ENCODE peak calls at places on chromosome 22, in five cellular contexts. J, S, M, C and E are unnamed samples. For H3K4me1, the result is how much of the 10 kb centered on the place peaks cover.

GRCh38 chr22:29758068-29758622 is 8.7 kb downstream of the ZMAT5 start:
- DNase-seq in J (no peak), S (no peak), M (no peak), C (no peak), E (no peak)

GRCh38 chr22:29195118-29195963 is 10.4 kb upstream of the EMID1 start:
- DNase-seq in J (no peak), S (no peak), M (no peak), C (no peak), E (peak)

GRCh38 chr22:29339381-29340235 is 24.1 kb upstream of the RASL10A start:
- DNase-seq in J (no peak), S (no peak), M (no peak), C (no peak), E (no peak)

GRCh38 chr22:22458896-22459588 is 49.5 kb downstream of the ZNF280B start:
- DNase-seq in J (no peak), S (no peak), M (no peak), C (no peak), E (peak)

GRCh38 chr22:20671409-20672081 is 102.4 kb upstream of the SERPIND1 start:
- DNase-seq in J (no peak), S (no peak), M (no peak), C (no peak), E (no peak)

GRCh38 chr22:35301370-35301874 is 1.7 kb downstream of the TOM1 start:
- DNase-seq in J (peak), S (no peak), M (no peak), C (no peak), E (peak)

GRCh38 chr22:42283288-42284229 is 13.1 kb upstream of the TCF20 start:
- DNase-seq in J (no peak), S (no peak), M (peak), C (no peak), E (peak)

GRCh38 chr22:42642801-42643631 is 2.6 kb upstream of the ATP5MGL start:
- DNase-seq in J (no peak), S (no peak), M (no peak), C (no peak), E (no peak)

GRCh38 chr22:44538071-44538470 is 40.0 kb upstream of the RTL6 start:
- DNase-seq in J (peak), S (no peak), M (no peak), C (no peak), E (no peak)

GRCh38 chr22:31185056-31185455 is 25.1 kb downstream of the RNF185 start:
- DNase-seq in J (peak), S (no peak), M (no peak), C (no peak), E (no peak)

GRCh38 chr22:22168190-22168940 is 76.2 kb upstream of the VPREB1 start:
- DNase-seq in J (peak), S (peak), M (no peak), C (no peak), E (peak)

GRCh38 chr22:20268350-20269012 is 363 bp upstream of the RTN4R start:
- DNase-seq in J (peak), S (peak), M (peak), C (no peak), E (peak)

GRCh38 chr22:42983470-42983869 is 31.5 kb downstream of the PACSIN2 start:
- DNase-seq in J (no peak), S (no peak), M (no peak), C (no peak), E (no peak)

GRCh38 chr22:22817468-22818201 is 70.0 kb upstream of the IGLL5 start:
- DNase-seq in J (no peak), S (no peak), M (no peak), C (no peak), E (no peak)

GRCh38 chr22:42830161-42830560 is 26.9 kb downstream of the ARFGAP3 start:
- DNase-seq in J (no peak), S (no peak), M (no peak), C (no peak), E (no peak)

GRCh38 chr22:43399338-43399979 is 12.4 kb upstream of the MPPED1 start:
- DNase-seq in J (no peak), S (peak), M (no peak), C (no peak), E (no peak)

GRCh38 chr22:32842486-32842885 is 41.0 kb downstream of the TIMP3 start:
- DNase-seq in J (peak), S (no peak), M (no peak), C (no peak), E (no peak)

GRCh38 chr22:44616882-44617655 is 84.9 kb upstream of the PRR5 start:
- DNase-seq in J (no peak), S (no peak), M (no peak), C (no peak), E (peak)

GRCh38 chr22:46734830-46735453 is 3.1 kb downstream of the CERK start:
- DNase-seq in J (no peak), S (no peak), M (no peak), C (no peak), E (no peak)
- H3K4me1 ChIP-seq in J (under half), S (under half), M (under half), C (under half), E (under half)

DNA sequence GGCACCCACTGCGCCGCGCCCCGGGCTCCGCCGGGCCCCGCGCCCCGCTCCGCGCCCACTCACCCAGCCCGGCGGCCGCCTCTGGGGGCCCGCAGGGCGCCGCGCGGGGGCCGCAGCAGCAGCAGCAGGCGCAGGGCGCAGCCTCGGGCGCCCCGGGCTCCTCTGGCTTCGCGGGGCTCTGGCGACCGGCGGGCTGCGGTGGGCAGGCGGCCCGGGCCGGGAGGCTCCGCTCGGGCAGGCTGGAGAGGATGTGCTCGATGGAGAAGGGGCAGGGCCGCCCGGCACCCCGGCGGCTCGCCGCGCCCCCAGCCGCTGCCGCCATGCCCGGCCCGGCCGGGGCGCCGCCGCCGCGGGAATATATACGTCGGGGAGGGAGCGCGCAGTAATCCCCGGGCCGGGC is at the start of gene GSC2:
- DNase-seq in J (no peak), S (no peak), M (no peak), C (no peak), E (no peak)
- H3K23ac ChIP-seq in J (no peak), S (no peak), M (peak), C (no peak), E (peak)

GRCh38 chr22:49966716-49967332 is 6.3 kb downstream of the PIM3 start:
- DNase-seq in J (no peak), S (peak), M (no peak), C (no peak), E (no peak)

GRCh38 chr22:49967333-49968241 is 7.0 kb downstream of the PIM3 start:
- DNase-seq in J (no peak), S (peak), M (no peak), C (no peak), E (no peak)

GRCh38 chr22:49965291-49966040 is 4.9 kb downstream of the PIM3 start:
- DNase-seq in J (no peak), S (peak), M (no peak), C (no peak), E (no peak)

GRCh38 chr22:49964493-49965290 is 4.1 kb downstream of the PIM3 start:
- DNase-seq in J (no peak), S (peak), M (no peak), C (no peak), E (no peak)

GRCh38 chr22:49966041-49966715 is 5.6 kb downstream of the PIM3 start:
- DNase-seq in J (no peak), S (peak), M (no peak), C (no peak), E (no peak)
- H3K4ac ChIP-seq in J (no peak), S (no peak), M (peak), C (no peak), E (no peak)

GRCh38 chr22:47586038-47586437 is 823.6 kb downstream of the TBC1D22A start:
- DNase-seq in J (no peak), S (no peak), M (no peak), C (no peak), E (no peak)
- H3K4me1 ChIP-seq in J (under half), S (under half), M (under half), C (under half), E (under half)

DNA sequence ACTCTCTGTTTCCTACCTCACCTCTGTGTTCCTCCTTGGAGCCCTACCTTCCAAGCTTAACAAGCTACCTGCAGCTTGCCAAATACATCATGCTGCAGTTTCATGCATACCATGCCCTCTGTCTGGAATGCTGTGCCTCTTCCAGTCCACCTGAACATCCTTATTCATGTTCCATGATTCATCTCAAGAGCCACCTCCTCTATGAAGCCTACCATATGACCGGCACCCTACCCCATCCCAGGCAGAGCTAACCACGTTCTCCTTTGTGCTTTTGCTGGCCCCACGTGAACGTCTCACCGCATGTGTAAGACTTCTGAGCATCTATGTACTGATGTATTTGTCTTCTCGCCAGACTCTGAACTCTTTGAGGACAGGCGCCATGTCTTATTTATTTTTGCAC is 31.2 kb downstream of the TST start:
- DNase-seq in J (no peak), S (no peak), M (no peak), C (no peak), E (no peak)
- H3K23ac ChIP-seq in J (no peak), S (no peak), M (no peak), C (no peak), E (no peak)

GRCh38 chr22:37065149-37065548 is 13.6 kb downstream of the KCTD17 start:
- DNase-seq in J (no peak), S (no peak), M (no peak), C (no peak), E (no peak)
- H3K4ac ChIP-seq in J (no peak), S (no peak), M (no peak), C (no peak), E (no peak)

DNA sequence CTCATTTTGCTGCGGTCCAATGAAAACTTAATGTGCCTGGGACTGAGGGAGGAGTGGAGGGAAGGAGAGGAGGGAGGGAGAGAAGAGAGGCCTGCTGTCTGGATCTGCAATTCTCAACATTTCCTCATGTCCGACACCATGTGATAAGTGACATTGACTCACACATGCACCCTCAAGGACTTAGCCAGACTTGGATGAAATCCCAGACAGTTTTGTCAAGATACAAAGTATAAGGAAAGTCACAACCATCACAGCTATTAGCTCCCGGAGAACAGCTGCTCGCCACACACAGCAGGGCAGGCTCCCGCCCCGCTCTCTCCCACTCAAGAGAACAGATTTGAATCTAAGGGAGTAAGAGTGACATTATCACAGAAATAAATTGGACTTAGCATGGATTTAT is 5.5 kb downstream of the DNAL4 start:
- DNase-seq in J (peak), S (no peak), M (no peak), C (no peak), E (no peak)
- H3K4me1 ChIP-seq in J (under half), S (under half), M (under half), C (under half), E (under half)

DNA sequence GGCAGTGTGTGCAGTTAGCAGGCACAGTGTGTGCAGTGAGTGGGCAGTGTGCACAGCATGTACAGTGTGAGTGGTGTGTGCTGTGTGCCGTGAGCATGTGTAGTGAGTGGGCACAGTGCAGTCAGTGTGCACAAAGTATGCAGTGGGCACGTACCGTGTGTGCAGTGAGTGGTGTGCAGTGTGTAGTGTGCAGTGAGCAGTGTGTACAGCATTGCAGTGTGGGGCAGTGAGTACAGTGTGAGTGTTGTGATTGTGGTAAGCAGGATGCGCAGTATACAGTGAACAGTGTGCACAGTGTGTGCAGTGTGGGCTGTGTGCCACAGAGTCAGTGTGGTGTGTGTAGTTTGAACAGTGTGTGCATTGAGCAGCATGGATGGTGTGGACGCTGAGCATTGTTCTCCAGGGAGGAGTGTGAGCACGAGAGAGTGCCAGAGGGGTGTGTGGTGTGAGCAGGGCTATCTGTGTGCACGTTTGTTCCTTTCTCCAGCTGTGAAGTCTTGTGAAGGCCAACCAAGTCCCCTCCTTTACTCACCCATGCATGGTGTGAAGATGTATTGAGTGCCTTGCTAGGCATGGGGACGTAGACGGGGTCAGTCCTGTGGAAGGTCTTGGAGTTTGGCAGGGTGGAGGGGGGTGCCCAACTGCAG is 3.1 kb downstream of the SHANK3 start:
- DNase-seq in J (no peak), S (no peak), M (no peak), C (no peak), E (no peak)
- H3K23ac ChIP-seq in J (peak), S (peak), M (peak), C (no peak), E (no peak)

DNA sequence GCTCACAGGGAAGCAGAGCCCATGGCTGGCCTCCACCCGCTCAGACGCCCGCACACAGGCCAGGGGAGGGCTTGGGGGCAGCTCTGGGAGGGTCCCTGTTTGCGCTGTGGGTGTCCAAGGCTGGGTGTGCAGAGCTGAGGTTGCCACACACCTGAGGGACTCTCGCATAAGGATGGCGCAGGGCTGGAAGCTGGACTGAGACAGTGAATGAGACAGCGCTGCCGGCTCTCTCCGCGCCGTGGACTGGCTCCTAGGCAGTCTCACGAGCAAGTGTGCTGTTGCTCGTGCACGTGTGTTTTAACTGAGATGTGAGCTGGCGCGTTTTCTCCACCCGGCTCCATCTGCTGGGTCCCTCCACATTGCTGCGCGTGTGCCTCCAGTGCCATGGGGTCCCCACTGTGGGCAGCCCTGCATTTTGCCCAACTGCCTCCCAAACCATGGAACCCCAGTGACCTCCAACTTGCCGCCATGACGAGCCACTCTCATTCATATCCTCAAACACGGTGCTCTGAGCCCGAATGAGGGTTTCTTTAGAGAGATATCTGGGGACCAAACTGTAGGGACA is 4.2 kb upstream of the BID start:
- DNase-seq in J (no peak), S (no peak), M (no peak), C (no peak), E (no peak)
- H3K4ac ChIP-seq in J (no peak), S (no peak), M (no peak), C (no peak), E (no peak)